ENCODE peak calls at places on chromosomes 7 and 10, in nine cellular contexts. One of them, this sample, is unnamed.

GRCh38 chr10:20327954-20328353 is 511.7 kb downstream of the PLXDC2 start:
- DNase-seq in stimulated activated CD8-positive, alpha-beta memory T cell treated with anti-CD3 and anti-CD28 coated beads, Interleukin-12 subunit alpha, Interleukin-12 subunit beta, amount 100 ng/mL, for 4 hours: no peak
- DNase-seq in adrenal gland: no peak
- DNase-seq in activated CD4-positive, alpha-beta T cell treated with anti-CD3 and anti-CD28 coated beads, Interleukin-2, amount 50 U/mL, for 4 hours: no peak
- DNase-seq in AG10803: no peak
- DNase-seq in OCI-LY7: no peak
- DNase-seq in kidney glomerular epithelial cell: no peak
- DNase-seq in stimulated activated CD4-positive, alpha-beta T cell treated with anti-CD3 and anti-CD28 coated beads, Interleukin-4, amount 100 ng/mL, for 48 hours: no peak
- DNase-seq in NCI-H1105: no peak
- DNase-seq in this sample: no peak

GRCh38 chr10:133031541-133032125 is 56.1 kb upstream of the ADGRA1 start:
- DNase-seq in stimulated activated CD8-positive, alpha-beta memory T cell treated with anti-CD3 and anti-CD28 coated beads, Interleukin-12 subunit alpha, Interleukin-12 subunit beta, amount 100 ng/mL, for 4 hours: no peak
- DNase-seq in adrenal gland: no peak
- DNase-seq in activated CD4-positive, alpha-beta T cell treated with anti-CD3 and anti-CD28 coated beads, Interleukin-2, amount 50 U/mL, for 4 hours: no peak
- DNase-seq in AG10803: no peak
- DNase-seq in OCI-LY7: no peak
- DNase-seq in kidney glomerular epithelial cell: no peak
- DNase-seq in stimulated activated CD4-positive, alpha-beta T cell treated with anti-CD3 and anti-CD28 coated beads, Interleukin-4, amount 100 ng/mL, for 48 hours: no peak
- DNase-seq in NCI-H1105: no peak
- DNase-seq in this sample: no peak

GRCh38 chr7:22632674-22633073 is 94.3 kb upstream of the IL6 start:
- DNase-seq in stimulated activated CD8-positive, alpha-beta memory T cell treated with anti-CD3 and anti-CD28 coated beads, Interleukin-12 subunit alpha, Interleukin-12 subunit beta, amount 100 ng/mL, for 4 hours: no peak
- DNase-seq in adrenal gland: no peak
- DNase-seq in activated CD4-positive, alpha-beta T cell treated with anti-CD3 and anti-CD28 coated beads, Interleukin-2, amount 50 U/mL, for 4 hours: no peak
- DNase-seq in AG10803: no peak
- DNase-seq in OCI-LY7: no peak
- DNase-seq in kidney glomerular epithelial cell: no peak
- DNase-seq in stimulated activated CD4-positive, alpha-beta T cell treated with anti-CD3 and anti-CD28 coated beads, Interleukin-4, amount 100 ng/mL, for 48 hours: no peak
- DNase-seq in NCI-H1105: no peak
- DNase-seq in this sample: no peak

GRCh38 chr7:102883098-102883860 is 29.5 kb upstream of the LRRC17 start:
- DNase-seq in stimulated activated CD8-positive, alpha-beta memory T cell treated with anti-CD3 and anti-CD28 coated beads, Interleukin-12 subunit alpha, Interleukin-12 subunit beta, amount 100 ng/mL, for 4 hours: no peak
- DNase-seq in adrenal gland: no peak
- DNase-seq in activated CD4-positive, alpha-beta T cell treated with anti-CD3 and anti-CD28 coated beads, Interleukin-2, amount 50 U/mL, for 4 hours: no peak
- DNase-seq in AG10803: peak; percentile 36
- DNase-seq in OCI-LY7: no peak
- DNase-seq in kidney glomerular epithelial cell: peak; percentile 30
- DNase-seq in stimulated activated CD4-positive, alpha-beta T cell treated with anti-CD3 and anti-CD28 coated beads, Interleukin-4, amount 100 ng/mL, for 48 hours: no peak
- DNase-seq in NCI-H1105: no peak
- DNase-seq in this sample: peak; percentile 67

GRCh38 chr10:104336829-104337526 is 1.3 kb downstream of the ITPRIP start:
- DNase-seq in stimulated activated CD8-positive, alpha-beta memory T cell treated with anti-CD3 and anti-CD28 coated beads, Interleukin-12 subunit alpha, Interleukin-12 subunit beta, amount 100 ng/mL, for 4 hours: no peak
- DNase-seq in adrenal gland: no peak
- DNase-seq in activated CD4-positive, alpha-beta T cell treated with anti-CD3 and anti-CD28 coated beads, Interleukin-2, amount 50 U/mL, for 4 hours: no peak
- DNase-seq in AG10803: peak; percentile 93
- DNase-seq in OCI-LY7: no peak
- DNase-seq in kidney glomerular epithelial cell: peak; percentile 42
- DNase-seq in stimulated activated CD4-positive, alpha-beta T cell treated with anti-CD3 and anti-CD28 coated beads, Interleukin-4, amount 100 ng/mL, for 48 hours: no peak
- DNase-seq in NCI-H1105: no peak
- DNase-seq in this sample: no peak

GRCh38 chr10:97534746-97535367 is 36.1 kb downstream of the UBTD1 start:
- DNase-seq in stimulated activated CD8-positive, alpha-beta memory T cell treated with anti-CD3 and anti-CD28 coated beads, Interleukin-12 subunit alpha, Interleukin-12 subunit beta, amount 100 ng/mL, for 4 hours: no peak
- DNase-seq in adrenal gland: peak; percentile 44
- DNase-seq in activated CD4-positive, alpha-beta T cell treated with anti-CD3 and anti-CD28 coated beads, Interleukin-2, amount 50 U/mL, for 4 hours: peak; percentile 12
- DNase-seq in AG10803: no peak
- DNase-seq in OCI-LY7: peak; percentile 40
- DNase-seq in kidney glomerular epithelial cell: no peak
- DNase-seq in stimulated activated CD4-positive, alpha-beta T cell treated with anti-CD3 and anti-CD28 coated beads, Interleukin-4, amount 100 ng/mL, for 48 hours: peak; percentile 33
- DNase-seq in NCI-H1105: no peak
- DNase-seq in this sample: no peak

GRCh38 chr7:97868788-97869187 is 3.4 kb downstream of the ASNS start:
- DNase-seq in stimulated activated CD8-positive, alpha-beta memory T cell treated with anti-CD3 and anti-CD28 coated beads, Interleukin-12 subunit alpha, Interleukin-12 subunit beta, amount 100 ng/mL, for 4 hours: no peak
- DNase-seq in adrenal gland: no peak
- DNase-seq in activated CD4-positive, alpha-beta T cell treated with anti-CD3 and anti-CD28 coated beads, Interleukin-2, amount 50 U/mL, for 4 hours: no peak
- DNase-seq in AG10803: peak; percentile 31
- DNase-seq in OCI-LY7: no peak
- DNase-seq in kidney glomerular epithelial cell: no peak
- DNase-seq in stimulated activated CD4-positive, alpha-beta T cell treated with anti-CD3 and anti-CD28 coated beads, Interleukin-4, amount 100 ng/mL, for 48 hours: no peak
- DNase-seq in NCI-H1105: no peak
- DNase-seq in this sample: no peak

GRCh38 chr7:100190059-100190711 is 12.5 kb downstream of the STAG3 start:
- DNase-seq in stimulated activated CD8-positive, alpha-beta memory T cell treated with anti-CD3 and anti-CD28 coated beads, Interleukin-12 subunit alpha, Interleukin-12 subunit beta, amount 100 ng/mL, for 4 hours: no peak
- DNase-seq in adrenal gland: no peak
- DNase-seq in activated CD4-positive, alpha-beta T cell treated with anti-CD3 and anti-CD28 coated beads, Interleukin-2, amount 50 U/mL, for 4 hours: no peak
- DNase-seq in AG10803: peak; percentile 64
- DNase-seq in OCI-LY7: peak; percentile 90
- DNase-seq in kidney glomerular epithelial cell: peak; percentile 53
- DNase-seq in stimulated activated CD4-positive, alpha-beta T cell treated with anti-CD3 and anti-CD28 coated beads, Interleukin-4, amount 100 ng/mL, for 48 hours: no peak
- DNase-seq in NCI-H1105: no peak
- DNase-seq in this sample: no peak

GRCh38 chr10:124738441-124738840 is 5.7 kb downstream of the FAM53B start:
- DNase-seq in stimulated activated CD8-positive, alpha-beta memory T cell treated with anti-CD3 and anti-CD28 coated beads, Interleukin-12 subunit alpha, Interleukin-12 subunit beta, amount 100 ng/mL, for 4 hours: no peak
- DNase-seq in adrenal gland: no peak
- DNase-seq in activated CD4-positive, alpha-beta T cell treated with anti-CD3 and anti-CD28 coated beads, Interleukin-2, amount 50 U/mL, for 4 hours: no peak
- DNase-seq in AG10803: no peak
- DNase-seq in OCI-LY7: no peak
- DNase-seq in kidney glomerular epithelial cell: no peak
- DNase-seq in stimulated activated CD4-positive, alpha-beta T cell treated with anti-CD3 and anti-CD28 coated beads, Interleukin-4, amount 100 ng/mL, for 48 hours: no peak
- DNase-seq in NCI-H1105: no peak
- DNase-seq in this sample: no peak

GRCh38 chr7:1693419-1693990 is 23.4 kb downstream of the ELFN1 start:
- DNase-seq in stimulated activated CD8-positive, alpha-beta memory T cell treated with anti-CD3 and anti-CD28 coated beads, Interleukin-12 subunit alpha, Interleukin-12 subunit beta, amount 100 ng/mL, for 4 hours: no peak
- DNase-seq in adrenal gland: no peak
- DNase-seq in activated CD4-positive, alpha-beta T cell treated with anti-CD3 and anti-CD28 coated beads, Interleukin-2, amount 50 U/mL, for 4 hours: no peak
- DNase-seq in AG10803: no peak
- DNase-seq in OCI-LY7: no peak
- DNase-seq in kidney glomerular epithelial cell: no peak
- DNase-seq in stimulated activated CD4-positive, alpha-beta T cell treated with anti-CD3 and anti-CD28 coated beads, Interleukin-4, amount 100 ng/mL, for 48 hours: no peak
- DNase-seq in NCI-H1105: peak; percentile 59
- DNase-seq in this sample: no peak

GRCh38 chr10:13816195-13816926 is 229.6 kb downstream of the PRPF18 start:
- DNase-seq in stimulated activated CD8-positive, alpha-beta memory T cell treated with anti-CD3 and anti-CD28 coated beads, Interleukin-12 subunit alpha, Interleukin-12 subunit beta, amount 100 ng/mL, for 4 hours: no peak
- DNase-seq in adrenal gland: peak; percentile 59
- DNase-seq in activated CD4-positive, alpha-beta T cell treated with anti-CD3 and anti-CD28 coated beads, Interleukin-2, amount 50 U/mL, for 4 hours: no peak
- DNase-seq in AG10803: peak; percentile 66
- DNase-seq in OCI-LY7: no peak
- DNase-seq in kidney glomerular epithelial cell: no peak
- DNase-seq in stimulated activated CD4-positive, alpha-beta T cell treated with anti-CD3 and anti-CD28 coated beads, Interleukin-4, amount 100 ng/mL, for 48 hours: no peak
- DNase-seq in NCI-H1105: peak; percentile 40
- DNase-seq in this sample: no peak

GRCh38 chr10:103276941-103277712 is at the start of gene INA:
- DNase-seq in stimulated activated CD8-positive, alpha-beta memory T cell treated with anti-CD3 and anti-CD28 coated beads, Interleukin-12 subunit alpha, Interleukin-12 subunit beta, amount 100 ng/mL, for 4 hours: no peak
- DNase-seq in adrenal gland: peak; percentile 12
- DNase-seq in activated CD4-positive, alpha-beta T cell treated with anti-CD3 and anti-CD28 coated beads, Interleukin-2, amount 50 U/mL, for 4 hours: no peak
- DNase-seq in AG10803: peak; percentile 33
- DNase-seq in OCI-LY7: no peak
- DNase-seq in kidney glomerular epithelial cell: peak; percentile 46
- DNase-seq in stimulated activated CD4-positive, alpha-beta T cell treated with anti-CD3 and anti-CD28 coated beads, Interleukin-4, amount 100 ng/mL, for 48 hours: peak; percentile 24
- DNase-seq in NCI-H1105: peak; percentile 60
- DNase-seq in this sample: no peak

GRCh38 chr10:77939561-77940001 is 13.0 kb upstream of the DLG5 start:
- DNase-seq in stimulated activated CD8-positive, alpha-beta memory T cell treated with anti-CD3 and anti-CD28 coated beads, Interleukin-12 subunit alpha, Interleukin-12 subunit beta, amount 100 ng/mL, for 4 hours: no peak
- DNase-seq in adrenal gland: peak; percentile 29
- DNase-seq in activated CD4-positive, alpha-beta T cell treated with anti-CD3 and anti-CD28 coated beads, Interleukin-2, amount 50 U/mL, for 4 hours: no peak
- DNase-seq in AG10803: peak; percentile 87
- DNase-seq in OCI-LY7: no peak
- DNase-seq in kidney glomerular epithelial cell: no peak
- DNase-seq in stimulated activated CD4-positive, alpha-beta T cell treated with anti-CD3 and anti-CD28 coated beads, Interleukin-4, amount 100 ng/mL, for 48 hours: no peak
- DNase-seq in NCI-H1105: no peak
- DNase-seq in this sample: no peak

GRCh38 chr10:119459681-119460340 is 82.7 kb downstream of the RGS10 start:
- DNase-seq in stimulated activated CD8-positive, alpha-beta memory T cell treated with anti-CD3 and anti-CD28 coated beads, Interleukin-12 subunit alpha, Interleukin-12 subunit beta, amount 100 ng/mL, for 4 hours: no peak
- DNase-seq in adrenal gland: no peak
- DNase-seq in activated CD4-positive, alpha-beta T cell treated with anti-CD3 and anti-CD28 coated beads, Interleukin-2, amount 50 U/mL, for 4 hours: no peak
- DNase-seq in AG10803: no peak
- DNase-seq in OCI-LY7: no peak
- DNase-seq in kidney glomerular epithelial cell: no peak
- DNase-seq in stimulated activated CD4-positive, alpha-beta T cell treated with anti-CD3 and anti-CD28 coated beads, Interleukin-4, amount 100 ng/mL, for 48 hours: no peak
- DNase-seq in NCI-H1105: no peak
- DNase-seq in this sample: no peak

GRCh38 chr7:140059288-140060242 is 3.2 kb downstream of the PARP12 start:
- DNase-seq in stimulated activated CD8-positive, alpha-beta memory T cell treated with anti-CD3 and anti-CD28 coated beads, Interleukin-12 subunit alpha, Interleukin-12 subunit beta, amount 100 ng/mL, for 4 hours: no peak
- DNase-seq in adrenal gland: peak; percentile 96
- DNase-seq in activated CD4-positive, alpha-beta T cell treated with anti-CD3 and anti-CD28 coated beads, Interleukin-2, amount 50 U/mL, for 4 hours: peak; percentile 70
- DNase-seq in AG10803: peak; percentile 71
- DNase-seq in OCI-LY7: no peak
- DNase-seq in kidney glomerular epithelial cell: peak; percentile 71
- DNase-seq in stimulated activated CD4-positive, alpha-beta T cell treated with anti-CD3 and anti-CD28 coated beads, Interleukin-4, amount 100 ng/mL, for 48 hours: peak; percentile 38
- DNase-seq in NCI-H1105: no peak
- DNase-seq in this sample: peak; percentile 42

This sample was measured in epithelial cell of proximal tubule.